ENCODE peak calls at places on chromosomes 2 and 18, in four cellular contexts. Y is pancreas, S is right cardiac atrium, D is lower lobe of right lung. R is an unnamed sample. For H3K27me3, the result is how much of the 10 kb centered on the place peaks cover.

GRCh38 chr2:233817305-233817980 is 36.9 kb downstream of the HJURP start:
- DNase-seq in Y (peak), S (no peak), D (peak), R (no peak)

GRCh38 chr18:68803371-68803770 is 5.5 kb downstream of the CCDC102B start:
- DNase-seq in Y (peak), D (peak), S (peak), R (no peak)

GRCh38 chr18:3454365-3455089 is 4.6 kb downstream of the TGIF1 start:
- DNase-seq in D (no peak), Y (peak), S (no peak), R (no peak)

GRCh38 chr2:43084699-43085091 is 141.7 kb downstream of the ZFP36L2 start:
- DNase-seq in Y (no peak), S (peak), D (no peak), R (no peak)

GRCh38 chr2:156752042-156752441 is 315.9 kb downstream of the GPD2 start:
- DNase-seq in S (no peak), Y (no peak), D (no peak), R (no peak)

GRCh38 chr2:181828122-181828705 is 63.3 kb upstream of the ITPRID2 start:
- DNase-seq in D (no peak), Y (no peak), S (no peak), R (no peak)

GRCh38 chr2:150672311-150672710 is 184.8 kb upstream of the RND3 start:
- DNase-seq in D (no peak), Y (no peak), S (no peak), R (no peak)

GRCh38 chr2:12765203-12765602 is 48.5 kb downstream of the TRIB2 start:
- DNase-seq in D (no peak), Y (no peak), S (no peak), R (no peak)

GRCh38 chr2:23487735-23488492 is 102.9 kb downstream of the KLHL29 start:
- DNase-seq in D (no peak), S (no peak), Y (no peak), R (no peak)

GRCh38 chr18:55737266-55737665 is 149.3 kb upstream of the TCF4 start:
- DNase-seq in D (no peak), Y (no peak), S (no peak), R (no peak)

GRCh38 chr18:55732227-55733106 is 144.5 kb upstream of the TCF4 start:
- DNase-seq in S (no peak), Y (no peak), D (no peak), R (no peak)

GRCh38 chr18:55735969-55736368 is 148.0 kb upstream of the TCF4 start:
- DNase-seq in D (no peak), Y (no peak), S (no peak), R (no peak)

GRCh38 chr18:55735199-55735855 is 147.3 kb upstream of the TCF4 start:
- DNase-seq in D (no peak), Y (no peak), S (no peak), R (no peak)

GRCh38 chr18:55731594-55732042 is 143.6 kb upstream of the TCF4 start:
- DNase-seq in D (no peak), Y (no peak), S (no peak), R (no peak)
- H3K27ac ChIP-seq in D (no peak), Y (no peak), S (peak), R (no peak)

DNA sequence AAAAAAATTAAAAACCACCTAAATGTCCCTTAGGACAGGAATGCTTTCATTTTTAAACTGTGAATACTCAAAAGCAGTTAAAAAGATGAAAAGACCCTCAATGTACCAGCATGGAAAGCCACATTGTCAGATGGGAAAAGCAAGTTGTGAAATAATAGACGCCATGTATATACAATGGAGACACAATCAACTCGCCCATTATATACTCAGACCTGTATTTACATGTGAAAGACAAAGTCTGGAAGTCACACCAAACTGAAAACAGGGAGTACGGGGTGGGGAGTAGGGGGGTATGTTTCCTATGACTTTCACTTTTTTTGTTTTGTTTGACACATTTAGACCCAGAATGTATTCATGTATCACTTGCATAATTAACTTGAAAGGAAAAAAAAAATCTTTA is 75.6 kb downstream of the CELF4 start:
- DNase-seq in D (no peak), Y (no peak), S (no peak), R (no peak)
- H3K27me3 ChIP-seq in D (under half), Y (under half), S (under half), R (under half)

DNA sequence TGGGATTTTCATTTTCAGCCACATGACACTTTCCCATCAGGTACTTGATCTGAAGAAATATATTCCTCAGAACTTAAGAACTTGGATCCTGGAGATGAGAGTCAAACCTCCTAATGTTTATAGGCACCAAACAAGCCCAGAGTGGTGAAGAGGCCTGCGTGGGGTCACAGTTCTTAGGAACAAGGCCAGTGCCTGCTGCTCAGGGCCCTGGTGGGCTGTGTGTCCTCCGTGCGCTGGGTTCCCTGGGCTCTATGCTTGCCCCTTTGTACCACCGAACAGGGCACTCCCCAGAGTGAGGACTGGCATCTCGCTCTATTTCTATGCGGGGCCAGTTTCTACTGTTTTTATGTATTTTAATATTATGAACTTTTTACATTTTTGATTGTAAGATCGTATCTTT is 76.0 kb upstream of the RBM44 start:
- DNase-seq in Y (no peak), S (no peak), D (no peak), R (no peak)
- H3K27ac ChIP-seq in Y (no peak), S (no peak), D (no peak), R (no peak)

GRCh38 chr2:176101862-176102261 is 2.3 kb downstream of the HOXD12 start:
- DNase-seq in Y (no peak), S (no peak), D (no peak), R (no peak)
- H3K27me3 ChIP-seq in Y (half or more), S (under half), D (half or more), R (half or more)

GRCh38 chr18:58046794-58047555 is 2.9 kb downstream of the NEDD4L start:
- DNase-seq in S (no peak), D (no peak), Y (no peak), R (no peak)

GRCh38 chr18:58051765-58052460 is 7.9 kb downstream of the NEDD4L start:
- DNase-seq in S (no peak), D (no peak), Y (no peak), R (no peak)

GRCh38 chr18:58048243-58048642 is 4.2 kb downstream of the NEDD4L start:
- DNase-seq in S (no peak), Y (no peak), D (no peak), R (no peak)

GRCh38 chr18:58047556-58047882 is 3.5 kb downstream of the NEDD4L start:
- DNase-seq in S (no peak), Y (no peak), D (no peak), R (no peak)

DNA sequence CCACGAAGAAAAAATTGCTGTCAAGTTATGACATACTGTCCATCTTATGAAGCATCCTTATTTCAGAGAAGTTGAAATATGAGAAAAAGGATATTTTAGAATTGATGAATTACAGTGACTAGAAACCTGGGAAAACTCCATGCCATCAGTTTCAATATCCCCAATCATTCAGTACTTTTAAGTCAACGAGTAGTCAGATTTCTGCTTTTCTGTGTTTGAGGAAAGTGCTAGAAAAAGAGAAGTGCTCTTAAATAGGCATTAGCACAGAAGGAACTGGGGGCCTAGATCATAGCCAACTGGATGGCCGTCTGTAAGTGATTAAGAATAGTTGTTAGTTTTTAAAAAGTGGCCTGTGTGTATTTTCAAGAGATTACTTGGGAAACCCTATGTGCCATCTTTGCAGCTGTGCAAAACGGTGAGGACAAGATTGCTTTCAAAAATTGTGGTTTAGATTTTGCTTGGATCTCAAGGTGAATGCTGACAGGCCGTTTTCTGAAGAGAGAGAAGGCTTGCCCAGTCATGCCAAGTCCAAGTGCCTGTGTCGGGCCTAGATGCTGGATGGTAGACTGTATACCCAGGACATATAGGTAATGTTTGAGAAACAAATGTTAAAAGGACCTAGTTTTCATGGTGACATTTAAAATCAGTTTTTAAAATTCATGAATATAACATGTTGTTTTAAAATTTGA is 5.1 kb downstream of the NEDD4L start:
- DNase-seq in S (no peak), Y (no peak), D (no peak), R (no peak)
- H3K27ac ChIP-seq in S (no peak), Y (no peak), D (no peak), R (no peak)

DNA sequence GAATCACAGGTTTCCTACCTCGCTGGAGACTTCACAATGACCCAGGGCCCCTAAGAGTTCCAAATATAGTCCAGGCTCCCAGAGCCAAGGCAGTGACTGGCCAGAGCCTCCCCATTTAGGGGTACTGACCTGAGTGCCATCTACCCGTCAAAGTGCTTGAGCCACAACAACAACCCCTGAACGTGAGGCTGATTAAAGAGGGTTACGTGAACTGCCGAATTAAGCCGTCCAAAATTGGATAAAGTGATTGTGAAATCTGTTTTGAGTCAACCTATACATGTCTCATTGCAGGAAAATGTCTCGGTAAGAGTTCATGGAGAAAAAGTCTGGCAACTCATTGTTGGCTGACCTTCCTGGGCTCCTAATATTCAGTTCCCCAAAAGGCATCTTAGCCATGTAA is 116.4 kb downstream of the TTC32 start:
- DNase-seq in D (no peak), S (no peak), Y (no peak), R (no peak)
- H3K27me3 ChIP-seq in D (under half), S (under half), Y (under half), R (under half)

DNA sequence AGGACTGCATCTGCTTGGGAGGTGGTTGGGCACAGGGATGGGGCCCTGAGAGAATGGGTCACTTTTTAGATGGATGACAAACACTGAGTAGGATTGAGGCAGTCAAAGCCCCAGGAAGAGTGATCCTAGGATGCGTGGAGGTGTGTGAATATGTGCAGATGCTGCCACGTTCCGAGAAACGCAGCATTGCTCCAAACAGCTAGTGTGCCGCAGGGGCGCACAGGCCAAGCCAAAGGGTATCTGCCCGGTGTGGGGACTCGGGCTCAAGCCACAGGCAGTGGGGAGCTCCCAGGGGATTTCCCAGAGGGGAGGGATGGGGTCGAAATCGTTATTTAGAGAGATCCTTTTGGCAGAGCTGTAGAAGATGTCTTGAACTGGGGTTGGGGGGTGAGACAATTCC is 274.1 kb downstream of the ALPK2 start:
- DNase-seq in Y (no peak), D (no peak), S (no peak), R (no peak)
- H3K27ac ChIP-seq in Y (no peak), D (no peak), S (no peak), R (no peak)

GRCh38 chr2:26645792-26646191 is 4.6 kb upstream of the CIB4 start:
- DNase-seq in D (no peak), Y (no peak), S (no peak), R (no peak)
- H3K27me3 ChIP-seq in D (under half), Y (under half), S (under half), R (under half)